ENCODE peak calls at places on chromosomes 12 and 14, in nine cellular contexts. D, H, Y, L, G, W, A, K and I are unnamed samples.

GRCh38 chr14:91924871-91925726 is 22.4 kb downstream of the FBLN5 start:
- DNase-seq in G (no peak), L (no peak), K (no peak), D (no peak), Y (no peak), W (peak; percentile 42), A (no peak), H (no peak), I (no peak)

GRCh38 chr12:110254971-110255540 is 26.0 kb upstream of the ATP2A2 start:
- DNase-seq in A (no peak), L (no peak), G (no peak), H (no peak), Y (no peak), K (no peak), W (no peak), D (peak; percentile 37), I (no peak)

GRCh38 chr14:61476737-61477410 is 155.5 kb downstream of the PRKCH start:
- DNase-seq in D (peak; percentile 48), Y (peak; percentile 48), G (no peak), L (no peak), H (peak; percentile 50), W (no peak), A (peak; percentile 18), K (no peak), I (no peak)

GRCh38 chr12:111925171-111925570 is 83.1 kb downstream of the MAPKAPK5 start:
- DNase-seq in G (no peak), H (no peak), L (no peak), W (no peak), A (no peak), Y (no peak), K (no peak), D (no peak), I (no peak)

GRCh38 chr14:44453433-44454171 is 53.5 kb downstream of the FSCB start:
- DNase-seq in L (no peak), Y (no peak), H (no peak), A (no peak), K (no peak), D (no peak), G (no peak), W (no peak), I (no peak)

GRCh38 chr14:90399541-90400444 is 3.0 kb downstream of the CALM1 start:
- DNase-seq in L (peak; percentile 87), Y (peak; percentile 93), G (peak; percentile 68), H (peak; percentile 98), K (peak; percentile 96), W (peak; percentile 90), A (peak; percentile 85), D (peak; percentile 92), I (peak; percentile 91)

GRCh38 chr12:70443274-70443673 is 77.2 kb downstream of the KCNMB4 start:
- DNase-seq in W (no peak), K (no peak), Y (no peak), L (no peak), A (no peak), G (no peak), H (no peak), D (no peak), I (no peak)

GRCh38 chr14:100593751-100594624 is 6.8 kb upstream of the BEGAIN start:
- DNase-seq in Y (no peak), K (no peak), W (no peak), D (no peak), H (no peak), G (no peak), L (no peak), A (no peak), I (no peak)

GRCh38 chr14:72792051-72792788 is 101.7 kb downstream of the DPF3 start:
- DNase-seq in K (no peak), D (no peak), W (peak; percentile 75), H (no peak), G (no peak), Y (no peak), L (no peak), A (no peak), I (no peak)

GRCh38 chr14:68957688-68958248 is 21.3 kb downstream of the ACTN1 start:
- DNase-seq in L (no peak), A (no peak), Y (no peak), D (no peak), W (no peak), K (no peak), G (no peak), H (no peak), I (no peak)

GRCh38 chr12:120231316-120232011 is 30.6 kb upstream of the RPLP0 start:
- DNase-seq in K (no peak), W (no peak), Y (peak; percentile 73), G (peak; percentile 84), A (peak; percentile 91), L (no peak), H (peak; percentile 94), D (peak; percentile 58), I (no peak)

GRCh38 chr12:27236498-27236897 is 7.6 kb upstream of the STK38L start:
- DNase-seq in A (peak; percentile 13), D (no peak), Y (no peak), L (no peak), K (no peak), W (no peak), G (no peak), H (no peak), I (no peak)

GRCh38 chr14:96082420-96083300 is 43.5 kb downstream of the C14orf132 start:
- DNase-seq in L (no peak), K (no peak), D (no peak), A (no peak), Y (no peak), G (no peak), W (no peak), H (no peak), I (no peak)

GRCh38 chr14:91252901-91253794 is 8.6 kb upstream of the GPR68 start:
- DNase-seq in G (no peak), A (peak; percentile 66), K (no peak), D (peak; percentile 63), H (peak; percentile 28), L (no peak), W (peak; percentile 50), Y (peak; percentile 54), I (no peak)

GRCh38 chr14:105589161-105589925 is 63.0 kb downstream of the TMEM121 start:
- DNase-seq in D (no peak), H (no peak), A (no peak), L (no peak), Y (no peak), K (no peak), W (no peak), G (no peak), I (no peak)

GRCh38 chr12:58388261-58388660 is 446.9 kb downstream of the ATP23 start:
- DNase-seq in A (no peak), Y (no peak), K (no peak), H (no peak), G (no peak), W (no peak), D (no peak), L (no peak), I (no peak)
- TF ChIP-seq EP300 in A (no peak), Y (no peak), K (no peak), H (no peak), G (no peak), W (no peak), D (no peak), L (no peak), I (no peak)

DNA sequence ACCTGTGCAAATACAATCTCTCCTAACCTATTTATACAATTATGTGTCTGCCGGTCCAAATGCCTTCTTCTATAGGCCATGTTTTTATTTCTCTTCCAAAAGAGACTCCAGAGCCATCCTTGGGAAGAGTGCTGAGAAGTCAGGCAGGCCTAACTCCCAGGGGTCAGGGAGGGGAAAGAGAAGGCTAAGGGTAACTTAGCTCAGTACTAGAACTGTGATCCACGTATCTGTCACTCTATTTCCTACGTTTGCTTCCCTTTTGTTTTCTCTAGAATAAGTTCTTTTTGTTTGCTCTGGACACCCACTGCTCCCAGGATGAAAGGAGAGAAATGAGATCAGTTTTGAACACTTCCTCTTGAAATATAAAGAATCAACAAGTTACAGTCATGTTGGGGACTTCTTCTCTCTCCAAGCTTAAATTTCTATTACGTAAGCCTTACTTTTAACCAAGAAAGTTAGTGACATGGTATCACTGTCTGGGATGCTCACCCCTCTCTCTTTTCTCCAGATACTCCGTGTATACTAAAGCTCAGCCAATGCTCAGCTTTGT is 79.2 kb downstream of the DAD1 start:
- DNase-seq in Y (no peak), K (no peak), H (no peak), W (no peak), G (no peak), L (no peak), D (no peak), A (no peak), I (no peak)
- H3K27ac ChIP-seq in Y (peak overlapping the region; percentile 33), K (no peak overlapping the region), H (no peak overlapping the region), W (no peak overlapping the region), G (no peak overlapping the region), L (no peak overlapping the region), D (peak overlapping the region; percentile 47), A (no peak overlapping the region), I (no peak overlapping the region)

GRCh38 chr14:50837850-50838470 is 7.0 kb upstream of the NIN start:
- DNase-seq in L (no peak), G (no peak), A (no peak), K (no peak), Y (no peak), W (no peak), H (no peak), D (no peak), I (no peak)
- TF ChIP-seq EP300 in L (no peak), G (no peak), A (no peak), K (no peak), Y (no peak), W (no peak), H (no peak), D (no peak), I (no peak)

DNA sequence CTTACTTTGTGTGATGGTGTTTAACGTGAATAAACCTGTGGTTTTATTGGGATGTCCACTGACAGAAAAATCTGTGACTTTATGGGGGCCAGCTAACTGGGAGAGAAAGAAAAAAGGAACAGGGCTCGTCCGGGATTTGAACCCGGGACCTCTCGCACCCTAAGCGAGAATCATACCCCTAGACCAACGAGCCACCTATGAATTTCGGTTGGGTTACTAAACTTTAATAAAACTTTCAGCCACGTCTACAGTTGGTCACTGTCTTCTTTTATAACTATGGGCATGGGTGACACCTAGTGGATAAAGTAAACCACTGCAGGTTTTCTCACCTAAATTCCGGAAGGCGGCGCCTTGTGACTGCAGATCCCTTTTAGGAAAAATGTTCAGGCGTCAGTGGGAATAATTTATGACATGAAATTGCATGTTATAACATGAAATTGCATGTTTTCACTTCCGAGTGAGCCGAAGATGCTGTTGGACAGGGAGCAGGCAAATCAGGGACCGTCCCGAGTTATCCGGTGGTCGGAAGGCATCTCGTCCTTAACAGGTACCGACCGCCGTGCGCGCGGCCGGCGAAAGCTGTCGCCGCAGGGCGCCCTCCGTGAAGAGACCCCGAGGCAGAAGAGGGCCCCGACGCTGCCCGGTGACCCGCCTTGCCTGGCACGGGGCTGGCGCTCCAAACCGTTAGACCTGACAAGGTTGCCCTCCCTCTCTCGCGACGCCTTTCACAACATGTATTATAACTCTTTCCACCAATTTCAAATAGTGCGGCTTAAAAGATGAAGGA is 18.2 kb upstream of the RNASE12 start:
- DNase-seq in Y (peak; percentile 76), G (no peak), D (peak; percentile 73), L (peak; percentile 67), K (peak; percentile 96), W (peak; percentile 53), A (peak; percentile 86), H (peak; percentile 85), I (no peak)
- H3K27ac ChIP-seq in Y (peak overlapping the region; percentile 83), G (peak overlapping the region; percentile 8), D (peak overlapping the region; percentile 75), L (peak overlapping the region; percentile 86), K (peak overlapping the region; percentile 81), W (peak overlapping the region; percentile 64), A (peak overlapping the region; percentile 64), H (peak overlapping the region; percentile 83), I (no peak overlapping the region)